ENCODE peak calls at places on chromosomes 4 and X, in five cellular contexts. K, Q, J, Z and W are unnamed samples.
A peak's percentile ranks its signal among the peaks of the same experiment; 100 is the strongest.

GRCh38 chrX:119266364-119266995 is 30.4 kb downstream of the PGRMC1 start:
- DNase-seq in K (no peak), Q (no peak), J (no peak), Z (no peak), W (no peak)

GRCh38 chr4:118338981-118339765 is 13.6 kb downstream of the PRSS12 start:
- DNase-seq in K (no peak), Q (no peak), J (no peak), Z (no peak), W (no peak)

GRCh38 chr4:69860007-69860406 is at the start of gene SULT1E1:
- DNase-seq in K (no peak), Q (no peak), J (no peak), Z (no peak), W (no peak)

GRCh38 chr4:1499465-1499864 is 93.2 kb upstream of the NKX1-1 start:
- DNase-seq in K (no peak), Q (no peak), J (no peak), Z (no peak), W (peak; percentile 44)

GRCh38 chr4:128359422-128359821 is 71.8 kb upstream of the PGRMC2 start:
- DNase-seq in K (no peak), Q (no peak), J (no peak), Z (no peak), W (no peak)

GRCh38 chr4:137125011-137125410 is 407.3 kb downstream of the PCDH18 start:
- DNase-seq in K (no peak), Q (no peak), J (no peak), Z (no peak), W (no peak)

GRCh38 chr4:69760455-69760854 is at the start of gene SULT1B1:
- DNase-seq in K (no peak), Q (no peak), J (no peak), Z (no peak), W (peak; percentile 60)

GRCh38 chrX:46327229-46328081 is 217.8 kb downstream of the ZNF674 start:
- DNase-seq in K (no peak), Q (no peak), J (no peak), Z (no peak), W (peak; percentile 57)

GRCh38 chrX:81957318-81957717 is 755.4 kb downstream of the SH3BGRL start:
- DNase-seq in K (no peak), Q (no peak), J (no peak), Z (no peak), W (no peak)

GRCh38 chr4:28730304-28730703 is 1869.7 kb downstream of the STIM2 start:
- DNase-seq in K (no peak), Q (no peak), J (no peak), Z (no peak), W (no peak)

GRCh38 chr4:36349904-36350554 is 68.6 kb downstream of the DTHD1 start:
- DNase-seq in K (no peak), Q (no peak), J (no peak), Z (no peak), W (no peak)

GRCh38 chr4:8364848-8365350 is 75.6 kb downstream of the ACOX3 start:
- DNase-seq in K (no peak), Q (no peak), J (no peak), Z (no peak), W (no peak)

GRCh38 chrX:9757366-9757765 is 8.3 kb downstream of the GPR143 start:
- DNase-seq in K (no peak), Q (no peak), J (no peak), Z (no peak), W (no peak)

GRCh38 chr4:177479063-177479462 is 36.8 kb upstream of the AGA start:
- DNase-seq in K (no peak), Q (no peak), J (no peak), Z (no peak), W (no peak)

GRCh38 chrX:106670631-106671030 is 55.9 kb upstream of the RNF128 start:
- DNase-seq in K (no peak), Q (no peak), J (no peak), Z (no peak), W (no peak)

GRCh38 chr4:126213996-126214395 is 899.2 kb downstream of the FAT4 start:
- DNase-seq in K (no peak), Q (no peak), J (no peak), Z (no peak), W (no peak)

GRCh38 chr4:76987153-76987562 is 37.6 kb downstream of the SEPTIN11 start:
- DNase-seq in K (no peak), Q (no peak), J (no peak), Z (no peak), W (no peak)

GRCh38 chr4:76883147-76883546 is 14.8 kb downstream of the SOWAHB start:
- DNase-seq in K (no peak), Q (no peak), J (no peak), Z (no peak), W (no peak)

GRCh38 chrX:134803551-134804183 is 145.4 kb upstream of the PLAC1 start:
- DNase-seq in K (no peak), Q (no peak), J (no peak), Z (no peak), W (no peak)

GRCh38 chrX:16711219-16712115 is 1.0 kb downstream of the CTPS2 start:
- DNase-seq in K (no peak), Q (no peak), J (peak; percentile 6), Z (no peak), W (no peak)

GRCh38 chrX:20739038-20739745 is 472.5 kb upstream of the RPS6KA3 start:
- DNase-seq in K (no peak), Q (no peak), J (no peak), Z (no peak), W (no peak)

GRCh38 chr4:128311659-128312392 is 24.2 kb upstream of the PGRMC2 start:
- DNase-seq in K (no peak), Q (no peak), J (no peak), Z (no peak), W (no peak)

GRCh38 chr4:11724731-11725130 is 296.0 kb upstream of the HS3ST1 start:
- DNase-seq in K (no peak), Q (no peak), J (no peak), Z (no peak), W (no peak)

GRCh38 chrX:17415242-17415815 is 40.3 kb downstream of the NHS start:
- DNase-seq in K (no peak), Q (no peak), J (no peak), Z (no peak), W (no peak)

GRCh38 chr4:83561381-83561780 is 25.5 kb downstream of the GPAT3 start:
- DNase-seq in K (no peak), Q (no peak), J (no peak), Z (no peak), W (peak; percentile 46)